ENCODE peak calls at places on chromosome 6, in seven cellular contexts. Y is right lobe of liver, Q is GM12878, B is lower leg skin, U is tibial nerve, M is body of pancreas, O is gastrocnemius medialis. C is an unnamed sample.

GRCh38 chr6:134478764-134479399 is 161.0 kb upstream of the SGK1 start:
- DNase-seq in Y (no peak), Q (no peak), B (no peak), U (no peak), M (no peak), O (no peak), C (no peak)

GRCh38 chr6:111871725-111872520 is 1.3 kb downstream of the FYN start:
- DNase-seq in Y (no peak), Q (no peak), B (peak; percentile 58), U (no peak), M (no peak), O (no peak), C (no peak)

GRCh38 chr6:85640806-85641205 is 1.9 kb downstream of the SYNCRIP start:
- DNase-seq in Y (no peak), Q (no peak), B (no peak), U (no peak), M (no peak), O (no peak), C (no peak)

GRCh38 chr6:23081701-23082100 is 512.3 kb downstream of the HDGFL1 start:
- DNase-seq in Y (no peak), Q (no peak), B (no peak), U (no peak), M (no peak), O (no peak), C (no peak)

GRCh38 chr6:116349216-116349615 is 21.5 kb upstream of the DSE start:
- DNase-seq in Y (no peak), Q (no peak), B (no peak), U (no peak), M (no peak), O (no peak), C (no peak)

GRCh38 chr6:37680668-37681067 is 17.0 kb downstream of the MDGA1 start:
- DNase-seq in Y (no peak), Q (no peak), B (no peak), U (no peak), M (no peak), O (no peak), C (no peak)

GRCh38 chr6:64376394-64376793 is 740.8 kb downstream of the PHF3 start:
- DNase-seq in Y (no peak), Q (no peak), B (no peak), U (no peak), M (no peak), O (no peak), C (no peak)

GRCh38 chr6:3884007-3884745 is 35.0 kb downstream of the FAM50B start:
- DNase-seq in Y (no peak), Q (no peak), B (no peak), U (no peak), M (peak; percentile 36), O (no peak), C (no peak)

GRCh38 chr6:70112686-70113570 is 190.0 kb downstream of the COL9A1 start:
- DNase-seq in Y (no peak), Q (no peak), B (no peak), U (no peak), M (peak; percentile 72), O (no peak), C (no peak)

GRCh38 chr6:52635049-52635577 is 35.8 kb upstream of the TMEM14A start:
- DNase-seq in Y (no peak), Q (no peak), B (no peak), U (no peak), M (no peak), O (no peak), C (no peak)

GRCh38 chr6:49409951-49410542 is 53.0 kb downstream of the MMUT start:
- DNase-seq in Y (peak; percentile 42), Q (peak; percentile 8), B (peak; percentile 58), U (peak; percentile 90), M (peak; percentile 78), O (no peak), C (peak; percentile 39)

GRCh38 chr6:85756982-85757381 is 114.3 kb upstream of the SYNCRIP start:
- DNase-seq in Y (no peak), Q (no peak), B (no peak), U (no peak), M (peak; percentile 3), O (no peak), C (no peak)

GRCh38 chr6:16723833-16724232 is 37.4 kb downstream of the ATXN1 start:
- DNase-seq in Y (no peak), Q (no peak), B (no peak), U (no peak), M (peak; percentile 22), O (no peak), C (no peak)

GRCh38 chr6:46926481-46926880 is 4.7 kb upstream of the ADGRF5 start:
- DNase-seq in Y (no peak), Q (no peak), B (no peak), U (no peak), M (no peak), O (no peak), C (no peak)

GRCh38 chr6:168542301-168542700 is 101.3 kb downstream of the SMOC2 start:
- DNase-seq in Y (no peak), Q (no peak), B (no peak), U (no peak), M (no peak), O (no peak), C (no peak)

GRCh38 chr6:45576648-45577624 is 199.2 kb upstream of the SUPT3H start:
- DNase-seq in Y (no peak), Q (no peak), B (no peak), U (no peak), M (no peak), O (no peak), C (no peak)

GRCh38 chr6:27669278-27669797 is 196.4 kb upstream of the ZNF184 start:
- DNase-seq in Y (no peak), Q (no peak), B (no peak), U (no peak), M (no peak), O (no peak), C (no peak)

GRCh38 chr6:20413826-20414225 is 12.1 kb downstream of the E2F3 start:
- DNase-seq in Y (no peak), Q (no peak), B (no peak), U (no peak), M (no peak), O (no peak), C (no peak)

GRCh38 chr6:165272585-165272984 is 36.8 kb downstream of the C6orf118 start:
- DNase-seq in Y (no peak), Q (no peak), B (no peak), U (no peak), M (no peak), O (no peak), C (no peak)

GRCh38 chr6:14383393-14384174 is 266.0 kb downstream of the CD83 start:
- DNase-seq in Y (no peak), Q (no peak), B (no peak), U (no peak), M (peak; percentile 17), O (no peak), C (no peak)

DNA sequence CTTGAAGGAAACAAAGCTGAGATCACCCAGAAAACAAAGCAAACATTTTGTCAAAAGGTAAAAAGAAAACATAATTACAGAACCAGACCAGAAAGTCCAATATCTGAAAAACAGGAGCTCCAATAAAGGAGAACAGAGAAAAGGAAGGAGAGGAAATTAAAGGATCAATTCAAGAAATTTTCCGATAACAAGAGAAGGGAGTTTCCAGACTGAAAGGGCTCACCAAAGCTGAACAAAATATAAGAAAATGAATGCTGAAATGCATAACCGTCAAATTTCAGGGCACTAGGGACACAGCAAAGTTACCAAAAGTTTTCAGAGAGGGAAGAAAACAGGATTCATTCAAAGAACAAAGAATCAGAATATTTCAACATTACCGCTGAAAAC is 23.9 kb downstream of the ILRUN start:
- DNase-seq in Y (no peak), Q (no peak), B (no peak), U (no peak), M (no peak), O (no peak), C (no peak)
- TF ChIP-seq POLR2A in Y (no peak), Q (no peak), B (no peak), U (no peak), M (no peak), O (no peak), C (no peak)

DNA sequence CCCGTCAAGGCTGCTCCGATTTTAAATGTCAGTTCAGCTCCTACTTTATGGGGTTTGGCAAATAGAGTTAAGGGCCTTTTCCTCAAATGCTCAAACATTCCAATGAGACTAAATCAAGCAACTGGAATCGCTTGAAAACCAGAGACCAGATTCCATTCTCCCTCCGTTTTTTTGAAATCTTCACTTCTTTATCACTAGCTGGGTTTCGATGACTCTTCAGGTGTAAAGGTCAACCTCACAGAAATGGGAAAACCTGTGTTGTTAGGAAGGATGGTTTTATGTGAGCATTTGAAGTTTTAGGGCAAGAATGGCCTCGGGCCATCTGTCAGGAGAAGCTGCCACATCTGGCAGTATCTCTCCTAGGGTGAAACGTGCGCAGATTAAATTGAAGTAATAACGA is 24.9 kb downstream of the TTLL2 start:
- DNase-seq in Y (no peak), Q (no peak), B (no peak), U (no peak), M (no peak), O (no peak), C (no peak)
- H3K4me3 ChIP-seq in Y (no peak overlapping the region), Q (no peak overlapping the region), B (no peak overlapping the region), U (no peak overlapping the region), M (no peak overlapping the region), O (no peak overlapping the region), C (no peak overlapping the region)

DNA sequence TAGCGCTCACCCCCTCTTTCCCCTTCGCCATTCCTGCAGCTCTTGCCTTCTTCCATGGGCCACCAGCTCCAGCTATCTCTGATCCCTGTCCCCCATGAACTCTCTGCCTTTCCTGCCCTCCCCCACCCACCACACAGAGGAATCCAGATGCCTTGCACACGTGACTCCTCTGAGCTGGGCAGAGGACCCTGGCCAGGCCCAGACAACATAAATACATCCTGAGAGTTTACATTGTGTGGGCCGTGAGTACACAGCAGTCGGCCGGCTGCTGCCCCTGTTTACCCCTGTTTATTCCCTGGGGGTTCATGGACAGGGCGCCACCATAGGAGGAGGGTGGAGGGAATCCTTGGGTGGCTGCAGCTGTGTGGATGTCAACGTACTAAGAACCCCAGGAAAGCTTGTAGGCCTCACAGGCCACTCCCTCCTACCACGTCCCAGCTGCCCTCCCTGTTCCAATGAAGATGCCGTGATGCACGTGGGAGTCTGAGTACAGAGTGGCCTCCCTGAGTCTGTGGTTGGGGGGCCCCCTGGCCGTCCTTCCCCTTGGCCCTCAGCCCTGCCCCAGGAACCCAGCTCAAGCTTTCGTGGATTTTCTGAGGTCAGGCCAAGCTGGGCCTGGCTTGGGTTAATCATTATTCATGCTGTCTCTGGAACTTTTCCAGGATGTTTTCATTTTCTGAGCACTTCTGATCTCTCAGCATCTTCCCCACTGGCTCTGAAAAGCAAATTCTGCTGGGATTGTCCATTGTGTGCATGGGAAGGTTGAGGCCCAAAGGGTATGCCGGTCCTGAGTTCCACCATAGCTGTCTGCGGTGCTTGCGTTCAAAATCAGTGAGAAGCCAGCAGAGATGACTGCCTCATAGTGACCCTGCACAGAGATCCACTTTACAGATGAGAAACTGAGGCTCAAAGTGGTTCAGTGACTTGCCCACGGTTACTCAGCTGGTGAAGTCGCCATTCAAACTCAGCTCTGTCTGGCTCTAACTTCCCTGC is 136.3 kb downstream of the MRPL14 start:
- DNase-seq in Y (peak; percentile 51), Q (no peak), B (no peak), U (no peak), M (peak; percentile 57), O (no peak), C (no peak)
- TF ChIP-seq POLR2A in Y (no peak), Q (no peak), B (no peak), U (no peak), M (no peak), O (peak; percentile 6), C (no peak)

DNA sequence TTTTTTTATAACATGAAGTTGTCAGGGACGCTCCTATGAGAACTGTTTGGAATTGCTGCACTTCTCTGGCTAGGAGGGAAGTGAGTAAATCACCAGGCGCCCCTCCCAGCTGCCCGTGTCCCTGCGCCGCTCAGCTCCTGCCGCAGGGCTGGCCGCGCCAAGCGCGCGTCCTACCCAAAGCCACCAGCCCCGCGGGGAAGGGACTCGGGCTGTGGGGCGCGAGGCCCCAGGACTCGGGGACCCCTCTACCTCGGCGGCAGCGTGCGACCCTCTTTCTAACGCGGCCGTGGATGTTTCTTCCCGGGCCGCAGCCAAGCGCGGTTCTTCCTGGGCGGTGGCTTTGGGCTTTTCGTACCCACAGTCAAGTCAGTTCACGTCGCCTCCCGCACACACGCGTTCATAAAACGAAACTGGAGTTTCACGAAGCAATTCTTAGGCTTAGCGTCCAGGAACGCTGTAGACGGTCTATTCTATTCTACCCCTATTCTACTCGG is 15.2 kb downstream of the FOXC1 start:
- DNase-seq in Y (no peak), Q (no peak), B (no peak), U (no peak), M (no peak), O (no peak), C (no peak)
- H3K4me3 ChIP-seq in Y (peak overlapping the region; percentile 49), Q (peak overlapping the region; percentile 80), B (peak overlapping the region; percentile 39), U (peak overlapping the region; percentile 54), M (no peak overlapping the region), O (peak overlapping the region; percentile 67), C (peak overlapping the region; percentile 32)